ENCODE peak calls at places on chromosomes 4 and X, in ten cellular contexts. P is B cell; Z is fibroblast of mammary gland; U is neural crest cell; D is Calu3; A is tibial nerve; G is IMR-90; Y is cardiac muscle cell; L is CD4-positive, alpha-beta T cell; R is HFFc6. W is an unnamed sample.

GRCh38 chr4:125736057-125736456 is 421.3 kb downstream of the FAT4 start:
- DNase-seq in P (no peak), Z (peak), U (no peak), D (no peak), A (no peak), G (peak), Y (no peak), L (no peak), R (peak), W (peak)

GRCh38 chr4:22460266-22460665 is 55.6 kb downstream of the ADGRA3 start:
- DNase-seq in P (no peak), Z (no peak), U (no peak), D (no peak), A (no peak), G (no peak), Y (no peak), L (no peak), R (no peak), W (no peak)

GRCh38 chr4:92304636-92305035 is 870 bp downstream of the GRID2 start:
- DNase-seq in P (no peak), Z (no peak), U (peak), D (no peak), A (no peak), G (no peak), Y (peak), L (no peak), R (no peak), W (no peak)

GRCh38 chrX:96433409-96434122 is 251.1 kb upstream of the DIAPH2 start:
- DNase-seq in P (no peak), Z (no peak), U (no peak), D (no peak), A (no peak), G (no peak), Y (no peak), L (no peak), R (no peak), W (no peak)

GRCh38 chr4:139229534-139230039 is 50.4 kb downstream of the MGARP start:
- DNase-seq in P (peak), Z (peak), U (no peak), D (peak), A (no peak), G (peak), Y (peak), L (no peak), R (peak), W (peak)

GRCh38 chr4:36278789-36279188 is 2.6 kb upstream of the DTHD1 start:
- DNase-seq in P (no peak), Z (no peak), U (no peak), D (no peak), A (no peak), G (no peak), Y (no peak), L (no peak), R (no peak), W (no peak)

GRCh38 chr4:187125062-187125461 is 401.4 kb upstream of the FAT1 start:
- DNase-seq in P (no peak), Z (no peak), U (no peak), D (no peak), A (no peak), G (no peak), Y (no peak), L (no peak), R (no peak), W (no peak)

GRCh38 chrX:101362757-101363156 is 14.2 kb upstream of the TIMM8A start:
- DNase-seq in P (no peak), Z (no peak), U (no peak), D (no peak), A (no peak), G (no peak), Y (no peak), L (no peak), R (no peak), W (no peak)

GRCh38 chr4:4267981-4268380 is 20.0 kb upstream of the TMEM128 start:
- DNase-seq in P (no peak), Z (no peak), U (no peak), D (no peak), A (no peak), G (no peak), Y (no peak), L (no peak), R (no peak), W (no peak)

GRCh38 chr4:67320645-67321044 is 224.7 kb downstream of the CENPC start:
- DNase-seq in P (no peak), Z (no peak), U (no peak), D (no peak), A (no peak), G (no peak), Y (no peak), L (no peak), R (no peak), W (peak)

GRCh38 chr4:145723336-145723735 is 43.4 kb downstream of the C4orf51 start:
- DNase-seq in P (no peak), Z (no peak), U (no peak), D (no peak), A (no peak), G (no peak), Y (no peak), L (no peak), R (no peak), W (no peak)

GRCh38 chr4:8199594-8200301 is 658 bp downstream of the SH3TC1 start:
- DNase-seq in P (peak), Z (no peak), U (no peak), D (peak), A (no peak), G (no peak), Y (no peak), L (no peak), R (no peak), W (no peak)

GRCh38 chr4:182832352-182833120 is 84.7 kb downstream of the DCTD start:
- DNase-seq in P (no peak), Z (no peak), U (no peak), D (no peak), A (no peak), G (no peak), Y (no peak), L (no peak), R (no peak), W (no peak)

GRCh38 chr4:40283413-40283812 is 51.7 kb upstream of the CHRNA9 start:
- DNase-seq in P (no peak), Z (no peak), U (no peak), D (no peak), A (no peak), G (no peak), Y (no peak), L (no peak), R (no peak), W (no peak)

GRCh38 chr4:158462611-158463010 is 59.1 kb upstream of the RXFP1 start:
- DNase-seq in P (no peak), Z (no peak), U (no peak), D (no peak), A (no peak), G (no peak), Y (no peak), L (no peak), R (no peak), W (no peak)

GRCh38 chrX:141258080-141258479 is 15.8 kb upstream of the SPANXC start:
- DNase-seq in P (no peak), Z (no peak), U (no peak), D (no peak), A (no peak), G (no peak), Y (no peak), L (no peak), R (no peak), W (no peak)

GRCh38 chr4:186105721-186106335 is 1.3 kb downstream of the FAM149A start:
- DNase-seq in P (peak), Z (peak), U (no peak), D (no peak), A (no peak), G (no peak), Y (no peak), L (no peak), R (no peak), W (peak)

GRCh38 chr4:100945789-100946188 is 401.5 kb downstream of the PPP3CA start:
- DNase-seq in P (no peak), Z (no peak), U (no peak), D (no peak), A (no peak), G (no peak), Y (no peak), L (no peak), R (no peak), W (no peak)

GRCh38 chrX:21907250-21907649 is 33.3 kb upstream of the SMS start:
- DNase-seq in P (no peak), Z (no peak), U (no peak), D (no peak), A (no peak), G (peak), Y (peak), L (no peak), R (no peak), W (peak)

GRCh38 chr4:126856906-126857305 is 775.9 kb upstream of the INTU start:
- DNase-seq in P (no peak), Z (no peak), U (no peak), D (no peak), A (no peak), G (no peak), Y (no peak), L (no peak), R (no peak), W (no peak)

GRCh38 chrX:16239211-16239610 is 71.9 kb downstream of the MAGEB17 start:
- DNase-seq in P (no peak), Z (peak), U (no peak), D (peak), A (no peak), G (peak), Y (no peak), L (no peak), R (peak), W (peak)

GRCh38 chr4:118746251-118746919 is 61.2 kb downstream of the METTL14 start:
- DNase-seq in P (no peak), Z (no peak), U (no peak), D (no peak), A (no peak), G (no peak), Y (peak), L (no peak), R (no peak), W (no peak)

GRCh38 chr4:146582864-146583263 is 55.8 kb upstream of the POU4F2 start:
- DNase-seq in P (no peak), Z (peak), U (no peak), D (no peak), A (no peak), G (no peak), Y (no peak), L (no peak), R (no peak), W (peak)

GRCh38 chr4:101284546-101284945 is 62.8 kb downstream of the PPP3CA start:
- DNase-seq in P (no peak), Z (peak), U (no peak), D (no peak), A (no peak), G (no peak), Y (no peak), L (no peak), R (peak), W (peak)

GRCh38 chr4:120990246-120990645 is 67.7 kb upstream of the PRDM5 start:
- DNase-seq in P (no peak), Z (no peak), U (no peak), D (no peak), A (no peak), G (no peak), Y (no peak), L (no peak), R (no peak), W (no peak)

GRCh38 chrX:132955710-132956109 is 2.7 kb downstream of the HS6ST2 start:
- DNase-seq in P (no peak), Z (no peak), U (no peak), D (no peak), A (no peak), G (no peak), Y (peak), L (no peak), R (no peak), W (no peak)
- TF ChIP-seq CTCF in P (no peak), Z (no peak), U (no peak), D (no peak), A (no peak), G (no peak), Y (no peak), L (no peak), R (no peak), W (no peak)

DNA sequence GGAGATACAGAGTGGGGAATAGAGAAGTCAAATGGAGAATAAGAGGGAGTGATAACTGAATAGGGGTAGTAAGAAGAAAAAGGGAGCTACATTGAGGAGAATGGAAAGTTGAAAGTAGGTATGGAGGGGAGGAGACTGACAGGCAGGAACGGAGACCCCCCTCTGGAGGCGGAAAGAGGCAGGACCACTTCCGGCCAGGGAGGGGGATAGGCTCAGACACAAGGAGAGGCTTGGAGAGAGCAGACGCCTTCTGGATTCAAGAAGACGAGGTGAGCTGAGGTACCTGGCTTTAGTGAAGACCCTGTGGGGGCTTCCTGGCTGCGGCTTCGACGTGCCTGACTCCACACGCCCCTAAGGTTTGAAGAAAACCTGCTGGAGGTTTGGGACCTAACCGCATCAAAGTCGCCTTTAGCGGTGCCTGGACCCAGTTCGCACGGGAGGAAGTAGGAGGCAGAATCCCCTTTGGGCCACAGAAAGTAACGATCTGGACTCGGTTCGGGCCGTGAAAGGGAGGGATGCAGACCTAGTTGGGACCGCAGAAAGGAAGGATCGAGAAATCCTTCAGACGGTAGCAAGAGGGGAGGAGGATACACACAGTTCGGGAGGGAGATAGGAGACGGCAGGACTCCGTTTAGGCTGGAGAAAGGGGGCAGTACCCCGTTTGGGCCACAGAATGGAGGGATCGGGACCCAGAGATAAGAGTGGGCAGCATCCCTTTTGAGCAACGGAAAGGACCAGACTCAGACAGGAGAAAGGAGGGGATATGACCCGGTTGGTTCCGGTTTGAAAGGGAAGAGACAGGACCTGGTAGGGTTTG is at the start of gene TRO:
- DNase-seq in P (peak), Z (no peak), U (peak), D (no peak), A (no peak), G (peak), Y (peak), L (no peak), R (no peak), W (peak)
- TF ChIP-seq CTCF in P (no peak), Z (peak), U (peak), D (no peak), A (no peak), G (peak), Y (peak), L (no peak), R (peak), W (peak)

GRCh38 chr4:41963105-41963504 is 18.5 kb upstream of the DCAF4L1 start:
- DNase-seq in P (peak), Z (peak), U (no peak), D (no peak), A (no peak), G (peak), Y (peak), L (no peak), R (peak), W (peak)
- TF ChIP-seq CTCF in P (peak), Z (peak), U (peak), D (peak), A (no peak), G (peak), Y (peak), L (peak), R (peak), W (peak)

GRCh38 chrX:105975382-105975781 is 63.1 kb downstream of the SERPINA7 start:
- DNase-seq in P (no peak), Z (peak), U (no peak), D (no peak), A (no peak), G (peak), Y (peak), L (no peak), R (no peak), W (peak)
- TF ChIP-seq CTCF in P (no peak), Z (peak), U (peak), D (no peak), A (no peak), G (no peak), Y (peak), L (no peak), R (no peak), W (no peak)

DNA sequence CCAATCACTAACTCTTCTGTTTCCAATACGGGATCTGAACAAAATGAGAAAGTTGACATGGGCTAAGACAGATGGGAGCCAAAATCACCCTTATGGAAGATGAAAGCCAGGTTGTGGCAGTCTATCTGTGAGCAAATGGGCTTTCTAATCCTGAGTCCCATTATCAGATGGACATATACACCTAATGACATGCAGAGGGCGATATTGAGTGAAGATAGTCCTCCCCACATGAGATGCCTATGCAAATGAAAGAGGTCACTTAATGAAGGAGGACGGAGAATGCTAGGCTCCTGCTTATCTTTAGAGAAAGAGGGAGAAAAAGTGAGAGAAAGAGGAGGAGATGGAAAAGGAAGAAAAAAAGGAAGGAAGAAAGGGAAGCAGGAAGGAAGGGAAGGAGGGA is 547.5 kb downstream of the NLGN4X start:
- DNase-seq in P (no peak), Z (peak), U (no peak), D (no peak), A (no peak), G (no peak), Y (no peak), L (no peak), R (no peak), W (no peak)
- TF ChIP-seq CTCF in P (no peak), Z (no peak), U (peak), D (no peak), A (no peak), G (no peak), Y (no peak), L (no peak), R (no peak), W (no peak)

DNA sequence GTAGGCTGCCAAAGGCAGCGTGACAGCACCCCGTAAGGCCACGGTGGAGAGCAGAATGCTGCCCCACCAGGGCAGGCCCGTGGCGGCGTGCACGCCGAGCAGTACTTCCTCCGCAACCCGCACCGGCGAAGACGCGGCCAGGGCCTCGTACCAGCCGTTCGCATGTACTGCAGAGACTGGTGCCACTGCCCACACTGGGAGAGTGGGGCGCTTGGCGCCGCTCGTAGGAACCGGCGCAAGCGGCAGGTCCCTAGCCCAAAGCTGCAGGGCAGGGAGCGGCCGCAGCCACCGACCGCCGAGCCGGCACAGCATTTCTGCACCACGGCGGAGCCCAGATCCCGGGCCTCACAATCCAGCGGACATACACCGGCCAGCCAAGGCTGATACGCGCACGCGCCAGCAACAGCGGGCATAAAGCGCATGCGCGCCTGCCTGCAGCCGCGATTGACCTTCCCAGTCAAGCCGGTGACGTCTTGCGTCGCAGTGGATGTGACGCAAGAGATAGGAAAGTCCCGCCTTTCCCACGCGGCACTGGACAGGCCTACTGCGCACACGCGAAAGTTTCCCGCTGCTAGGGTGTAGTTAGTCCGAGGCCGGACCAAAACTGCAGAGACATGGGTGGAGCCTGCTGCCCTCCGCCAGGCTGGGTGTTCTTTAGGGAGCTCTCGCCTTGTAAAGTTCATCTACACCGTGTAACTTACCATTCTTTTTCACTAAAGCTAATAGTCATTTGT is at the start of gene COX18:
- DNase-seq in P (peak), Z (peak), U (peak), D (peak), A (peak), G (peak), Y (peak), L (peak), R (peak), W (peak)
- TF ChIP-seq CTCF in P (no peak), Z (no peak), U (no peak), D (no peak), A (no peak), G (no peak), Y (no peak), L (no peak), R (peak), W (no peak)

GRCh38 chr4:53863731-53864130 is 200.7 kb downstream of the CHIC2 start:
- DNase-seq in P (no peak), Z (peak), U (no peak), D (no peak), A (no peak), G (no peak), Y (peak), L (no peak), R (no peak), W (peak)

GRCh38 chr4:53863163-53863562 is 201.2 kb downstream of the CHIC2 start:
- DNase-seq in P (no peak), Z (peak), U (no peak), D (no peak), A (peak), G (peak), Y (peak), L (no peak), R (no peak), W (peak)

GRCh38 chr4:53861856-53862610 is 202.4 kb downstream of the CHIC2 start:
- DNase-seq in P (no peak), Z (peak), U (no peak), D (no peak), A (peak), G (peak), Y (no peak), L (no peak), R (peak), W (peak)

GRCh38 chr4:53865031-53865430 is 199.4 kb downstream of the CHIC2 start:
- DNase-seq in P (no peak), Z (no peak), U (no peak), D (no peak), A (no peak), G (no peak), Y (no peak), L (no peak), R (no peak), W (no peak)

DNA sequence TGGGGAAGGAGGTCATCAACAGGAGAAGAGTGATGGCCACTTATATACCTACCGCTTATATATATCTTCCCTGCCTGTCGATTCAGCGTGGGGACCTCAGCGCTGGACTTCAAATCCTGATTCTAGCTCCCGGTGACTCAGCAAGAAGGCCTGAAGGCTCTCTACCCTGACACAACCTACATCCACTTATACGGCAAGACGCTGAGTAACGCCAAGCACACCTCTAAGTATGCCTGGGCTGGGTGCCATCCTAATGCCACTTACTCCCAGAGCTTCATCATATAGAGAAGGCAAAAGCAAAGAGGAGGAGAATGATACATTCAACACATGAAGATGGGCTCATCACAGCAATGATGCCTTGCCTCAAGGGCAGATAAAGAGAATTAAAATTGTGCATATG is 198.3 kb downstream of the CHIC2 start:
- DNase-seq in P (no peak), Z (no peak), U (no peak), D (no peak), A (no peak), G (no peak), Y (no peak), L (no peak), R (no peak), W (no peak)
- TF ChIP-seq CTCF in P (no peak), Z (no peak), U (no peak), D (no peak), A (no peak), G (no peak), Y (no peak), L (no peak), R (no peak), W (no peak)

DNA sequence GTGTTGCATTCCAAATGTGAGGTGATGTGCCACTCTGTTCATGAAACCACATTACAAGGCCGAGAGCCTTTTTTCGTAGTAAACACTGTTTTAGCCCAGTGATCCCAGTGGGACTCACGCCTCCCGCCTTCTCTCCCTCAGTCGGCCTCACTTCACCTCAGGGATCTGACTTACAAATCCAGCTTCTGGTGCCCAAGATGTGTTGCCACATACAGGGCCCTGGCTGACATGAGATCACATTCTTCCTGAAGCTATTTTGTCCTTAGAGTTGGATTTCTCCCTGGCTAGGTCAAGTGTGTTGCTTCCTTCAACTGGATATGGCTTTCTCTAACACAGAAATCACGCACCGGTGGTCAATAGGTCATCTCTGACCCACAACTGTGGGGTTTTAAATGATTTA is 354.7 kb downstream of the FBXW7 start:
- DNase-seq in P (no peak), Z (no peak), U (no peak), D (no peak), A (no peak), G (no peak), Y (no peak), L (no peak), R (no peak), W (no peak)
- TF ChIP-seq CTCF in P (no peak), Z (no peak), U (no peak), D (no peak), A (no peak), G (no peak), Y (no peak), L (no peak), R (no peak), W (no peak)